ENCODE peak calls at places on chromosomes 2 and 18, in six cellular contexts. M is HCT116, D is endodermal cell, K is IMR-90, Y is esophagus squamous epithelium, V is K562. U is an unnamed sample. For H3K9me3, the result is how much of the 10 kb centered on the place peaks cover.

GRCh38 chr2:10486601-10487079 is 38.5 kb upstream of the ODC1 start:
- DNase-seq in M (no peak), D (peak), K (no peak), Y (no peak), V (no peak), U (no peak)

GRCh38 chr18:40935423-40935822 is 1019.6 kb upstream of the PIK3C3 start:
- DNase-seq in M (no peak), D (no peak), K (peak), Y (no peak), V (peak), U (no peak)

GRCh38 chr2:118185210-118186109 is 97.2 kb downstream of the INSIG2 start:
- DNase-seq in M (no peak), D (peak), K (peak), Y (no peak), V (peak), U (peak)

GRCh38 chr18:27687351-27687979 is 489.5 kb downstream of the CDH2 start:
- DNase-seq in M (no peak), D (no peak), K (no peak), Y (no peak), V (no peak), U (no peak)

GRCh38 chr2:25314514-25315315 is 27.0 kb downstream of the DNMT3A start:
- DNase-seq in M (no peak), D (peak), K (peak), Y (no peak), V (no peak), U (peak)

GRCh38 chr2:100981011-100981410 is 21.1 kb upstream of the RPL31 start:
- DNase-seq in M (no peak), D (no peak), K (no peak), Y (no peak), V (no peak), U (no peak)

GRCh38 chr2:122390406-122390805 is 635.0 kb downstream of the TSN start:
- DNase-seq in M (no peak), D (no peak), K (no peak), Y (no peak), V (no peak), U (no peak)

GRCh38 chr2:200604571-200605255 is 18.9 kb downstream of the AOX1 start:
- DNase-seq in M (no peak), D (no peak), K (peak), Y (no peak), V (no peak), U (no peak)

GRCh38 chr2:240596491-240596931 is 10.0 kb downstream of the CAPN10 start:
- DNase-seq in M (no peak), D (no peak), K (no peak), Y (no peak), V (no peak), U (no peak)

GRCh38 chr2:128690869-128691268 is 372.2 kb upstream of the HS6ST1 start:
- DNase-seq in M (no peak), D (peak), K (no peak), Y (no peak), V (no peak), U (no peak)

GRCh38 chr2:207768891-207769596 is 662 bp downstream of the FZD5 start:
- DNase-seq in M (no peak), D (peak), K (no peak), Y (no peak), V (peak), U (no peak)

GRCh38 chr18:369224-370010 is 101.6 kb upstream of the THOC1 start:
- DNase-seq in M (no peak), D (no peak), K (peak), Y (no peak), V (no peak), U (no peak)

GRCh38 chr2:63539416-63540162 is 48.7 kb downstream of the WDPCP start:
- DNase-seq in M (no peak), D (no peak), K (no peak), Y (no peak), V (no peak), U (no peak)

GRCh38 chr2:39289609-39290008 is 45.8 kb upstream of the CDKL4 start:
- DNase-seq in M (no peak), D (no peak), K (peak), Y (no peak), V (no peak), U (no peak)

GRCh38 chr2:72778410-72778809 is 47.4 kb downstream of the EXOC6B start:
- DNase-seq in M (no peak), D (no peak), K (peak), Y (no peak), V (no peak), U (no peak)

GRCh38 chr2:224778474-224778877 is 62.3 kb upstream of the CCDC195 start:
- DNase-seq in M (peak), D (peak), K (peak), Y (no peak), V (peak), U (peak)

GRCh38 chr2:130818809-130819208 is 17.9 kb upstream of the ARHGEF4 start:
- DNase-seq in M (no peak), D (no peak), K (no peak), Y (no peak), V (no peak), U (no peak)

GRCh38 chr2:85181093-85181685 is 48.0 kb downstream of the TCF7L1 start:
- DNase-seq in M (no peak), D (no peak), K (no peak), Y (no peak), V (peak), U (no peak)

GRCh38 chr2:224946911-224947310 is 95.4 kb downstream of the DOCK10 start:
- DNase-seq in M (no peak), D (no peak), K (peak), Y (no peak), V (no peak), U (no peak)

GRCh38 chr2:148674063-148675020 is 29.8 kb downstream of the EPC2 start:
- DNase-seq in M (peak), D (peak), K (peak), Y (no peak), V (peak), U (no peak)

GRCh38 chr2:148667114-148667513 is 22.6 kb downstream of the EPC2 start:
- DNase-seq in M (no peak), D (no peak), K (no peak), Y (no peak), V (no peak), U (no peak)

GRCh38 chr2:148666555-148666954 is 22.0 kb downstream of the EPC2 start:
- DNase-seq in M (no peak), D (no peak), K (no peak), Y (no peak), V (no peak), U (no peak)

GRCh38 chr2:148675708-148676107 is 31.2 kb downstream of the EPC2 start:
- DNase-seq in M (no peak), D (no peak), K (peak), Y (no peak), V (no peak), U (no peak)

DNA sequence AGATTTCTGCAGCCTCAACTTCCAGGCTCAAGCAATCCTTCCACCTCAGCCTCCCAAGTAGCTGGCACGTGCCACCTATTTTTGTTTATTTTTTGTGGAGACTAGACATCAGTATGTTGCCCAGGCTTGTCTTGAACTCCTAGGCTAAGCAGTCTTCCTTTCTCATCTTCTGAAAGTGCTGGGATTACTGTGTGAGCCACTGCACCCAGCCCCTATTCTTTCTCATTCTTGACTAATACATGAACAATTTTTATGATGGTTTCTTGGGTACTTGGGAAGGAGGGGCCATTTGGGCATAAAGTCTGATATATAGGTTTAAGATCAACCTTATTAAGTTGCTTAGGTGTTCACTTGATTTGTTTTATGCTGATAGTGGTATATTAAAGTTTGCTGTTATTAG is 26.2 kb downstream of the EPC2 start:
- DNase-seq in M (no peak), D (no peak), K (peak), Y (no peak), V (no peak), U (no peak)
- H3K9me3 ChIP-seq in M (under half), D (under half), K (under half), Y (under half), V (under half), U (under half)

DNA sequence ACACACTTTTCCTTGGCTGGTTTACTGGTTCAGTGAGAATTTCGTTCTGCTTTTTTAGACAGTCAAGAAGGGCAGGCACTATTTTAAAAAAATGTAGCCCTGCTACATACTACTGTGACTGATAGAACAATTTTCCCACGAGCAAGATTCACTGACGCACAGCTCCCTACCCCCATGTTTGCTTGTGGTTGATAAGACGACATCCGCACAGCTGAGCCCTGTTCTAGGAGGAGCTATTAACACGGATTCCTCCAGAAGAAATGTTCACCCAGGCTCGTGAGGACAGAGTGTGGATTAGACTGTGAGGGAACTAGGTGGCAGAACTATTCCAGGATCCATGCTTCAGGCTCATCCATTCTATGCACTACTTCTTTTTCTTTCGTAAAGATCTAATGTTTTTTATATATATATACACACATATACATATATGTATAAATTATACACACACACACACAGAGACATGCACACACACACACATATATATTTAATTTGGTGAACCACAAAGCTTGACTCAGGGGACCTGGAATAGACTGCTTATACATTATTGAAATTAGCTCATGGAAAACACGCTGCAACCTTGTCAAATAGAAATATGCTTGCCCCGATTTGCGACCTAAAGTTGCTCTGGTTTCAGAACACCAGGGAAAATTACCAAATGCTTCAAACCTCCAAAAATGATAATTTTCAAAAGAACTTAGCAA is 370.3 kb downstream of the SOCS6 start:
- DNase-seq in M (no peak), D (no peak), K (peak), Y (no peak), V (no peak), U (no peak)
- H3K9me3 ChIP-seq in M (under half), D (under half), K (under half), Y (under half), V (under half), U (under half)

GRCh38 chr2:16279641-16280040 is 339.3 kb downstream of the MYCN start:
- DNase-seq in M (no peak), D (no peak), K (no peak), Y (no peak), V (no peak), U (no peak)

GRCh38 chr2:16279201-16279570 is 338.8 kb downstream of the MYCN start:
- DNase-seq in M (no peak), D (no peak), K (no peak), Y (no peak), V (no peak), U (no peak)

GRCh38 chr2:16280081-16280480 is 339.7 kb downstream of the MYCN start:
- DNase-seq in M (no peak), D (no peak), K (no peak), Y (no peak), V (no peak), U (no peak)

GRCh38 chr2:16277117-16277516 is 336.8 kb downstream of the MYCN start:
- DNase-seq in M (no peak), D (no peak), K (no peak), Y (no peak), V (no peak), U (no peak)

DNA sequence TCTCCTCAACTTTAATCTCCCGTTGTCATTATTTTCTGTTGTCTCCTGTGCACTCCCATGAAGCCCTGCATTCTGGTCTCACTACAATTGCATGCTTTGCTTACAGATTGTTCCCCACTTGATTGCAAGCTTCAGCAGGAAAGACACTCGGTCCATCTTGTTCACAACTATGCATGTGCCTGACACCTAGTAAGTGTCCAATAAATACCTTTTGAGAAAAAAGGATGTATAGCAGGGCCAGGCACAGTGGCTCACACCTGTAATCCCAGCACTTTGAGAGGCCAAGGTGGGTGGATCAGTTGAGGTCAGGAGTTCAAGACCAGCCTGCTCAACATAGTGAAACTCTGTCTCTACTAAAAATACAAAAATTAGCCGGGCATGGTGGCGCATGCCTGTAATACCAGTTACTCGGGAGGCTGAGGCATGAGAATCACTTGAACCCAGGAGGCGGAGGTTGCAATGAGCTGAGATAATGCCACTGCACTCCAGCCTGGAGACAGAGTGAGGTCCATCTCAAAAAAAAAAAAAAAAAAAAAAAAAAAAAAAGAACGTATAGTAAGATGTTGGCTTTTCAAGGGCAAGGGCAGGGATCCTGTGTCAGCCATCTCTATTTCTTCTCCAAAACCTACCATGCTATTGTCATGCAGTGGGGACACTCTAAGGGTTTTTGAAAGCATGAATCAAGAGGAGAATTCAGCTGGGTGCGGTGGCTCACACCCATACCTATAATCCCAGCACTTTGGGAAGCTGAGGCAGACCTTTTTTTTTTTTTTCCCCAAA is 338.3 kb downstream of the MYCN start:
- DNase-seq in M (no peak), D (no peak), K (no peak), Y (no peak), V (no peak), U (no peak)
- H3K9me3 ChIP-seq in M (under half), D (under half), K (under half), Y (under half), V (under half), U (under half)

DNA sequence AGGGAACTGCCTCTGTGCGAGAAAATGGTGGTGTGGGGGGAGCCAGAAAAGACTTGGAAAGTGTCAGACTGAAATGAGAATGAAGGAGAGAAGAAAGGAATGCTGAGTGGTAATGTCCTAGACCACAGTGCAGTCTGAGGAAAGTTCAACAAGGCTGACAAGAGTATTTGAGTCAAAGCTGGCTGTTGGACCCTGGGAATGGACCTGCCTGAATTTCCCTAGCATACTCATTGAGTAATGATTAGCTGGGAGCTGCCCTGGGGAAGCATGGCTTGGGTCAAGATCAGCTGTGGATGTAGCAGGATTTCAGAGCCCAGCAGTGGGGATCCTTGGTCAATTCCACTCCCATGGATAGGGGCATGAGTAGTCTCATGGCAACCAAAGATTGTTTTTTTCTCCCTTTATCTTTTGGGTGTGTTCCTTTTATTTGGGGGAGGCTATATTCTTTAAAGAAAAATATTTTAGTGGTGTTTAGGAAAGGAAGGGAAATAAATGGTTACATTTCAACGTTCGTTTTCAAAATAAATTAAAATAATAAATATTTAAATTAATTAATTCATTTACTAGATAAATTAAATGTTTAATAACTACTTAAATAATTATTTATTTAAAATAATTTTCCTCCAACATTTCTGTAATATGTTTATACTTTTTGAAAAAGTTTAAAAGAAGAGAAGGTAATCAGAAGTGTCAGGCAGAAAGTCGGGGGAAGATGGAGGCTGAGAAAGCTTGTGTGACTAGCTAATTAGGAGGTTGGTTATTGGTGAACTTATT is 15.9 kb upstream of the LHCGR start:
- DNase-seq in M (no peak), D (no peak), K (no peak), Y (no peak), V (no peak), U (no peak)
- H3K9me3 ChIP-seq in M (under half), D (under half), K (under half), Y (under half), V (under half), U (under half)

GRCh38 chr2:238476258-238476657 is 49.5 kb downstream of the ASB1 start:
- DNase-seq in M (no peak), D (no peak), K (no peak), Y (no peak), V (no peak), U (no peak)
- H3K9me3 ChIP-seq in M (under half), D (under half), K (under half), Y (under half), V (under half), U (under half)

U was measured in T-helper 17 cell.